ENCODE peak calls at places on chromosome 20, in ten cellular contexts. A is left kidney; G is cerebellar nuclear complex; K is NCI-H1436 treated with DMSO at 0.1 percent for 48 hours; M is posterior cingulate gyrus; P is AG10803; Z is GM12865; Q is upper lobe of right lung; J is T-helper 17 cell; F is stimulated activated CD4-positive, alpha-beta T cell treated with anti-CD3 and anti-CD28 coated beads, Interleukin-1b, Interleukin-23, amount 100 ng/mL, for 4 hours. Y is an unnamed sample.

GRCh38 chr20:5531318-5532081 is 214.7 kb upstream of the PROKR2 start:
- DNase-seq in M (no peak), J (no peak), P (peak; percentile 72), K (no peak), Q (no peak), Z (no peak), G (no peak), A (no peak), F (no peak), Y (no peak)

GRCh38 chr20:50186151-50186885 is 4.3 kb upstream of the CEBPB start:
- DNase-seq in A (peak; percentile 90), P (peak; percentile 75), J (peak; percentile 81), F (peak; percentile 92), G (peak; percentile 35), K (no peak), Q (peak; percentile 92), Z (peak; percentile 80), M (peak; percentile 86), Y (peak; percentile 87)

GRCh38 chr20:49497217-49497560 is 14.7 kb upstream of the KCNB1 start:
- DNase-seq in K (no peak), F (no peak), A (no peak), J (no peak), G (no peak), Q (no peak), P (no peak), M (no peak), Z (no peak), Y (no peak)

GRCh38 chr20:23161968-23162696 is 76.0 kb upstream of the CD93 start:
- DNase-seq in A (peak; percentile 66), P (no peak), F (no peak), M (no peak), K (peak; percentile 41), G (no peak), Q (peak; percentile 89), Z (peak; percentile 78), J (no peak), Y (peak; percentile 82)

GRCh38 chr20:63280929-63281545 is 8.4 kb downstream of the ARFGAP1 start:
- DNase-seq in G (no peak), K (no peak), J (no peak), F (no peak), A (peak; percentile 30), M (no peak), Z (no peak), P (no peak), Q (no peak), Y (no peak)

GRCh38 chr20:555933-556332 is 12.3 kb upstream of the CSNK2A1 start:
- DNase-seq in P (no peak), A (no peak), M (no peak), Z (no peak), G (no peak), J (no peak), F (no peak), Q (no peak), K (no peak), Y (no peak)

GRCh38 chr20:53829086-53829703 is 235.6 kb upstream of the ZNF217 start:
- DNase-seq in Z (peak; percentile 49), Q (no peak), P (peak; percentile 98), J (no peak), M (no peak), A (peak; percentile 30), F (no peak), K (no peak), G (no peak), Y (no peak)

GRCh38 chr20:52965380-52965779 is 6.8 kb upstream of the TSHZ2 start:
- DNase-seq in M (no peak), Z (no peak), A (no peak), J (no peak), G (no peak), P (no peak), F (no peak), K (no peak), Q (no peak), Y (no peak)

GRCh38 chr20:2889209-2889608 is 15.9 kb downstream of the PTPRA start:
- DNase-seq in M (no peak), F (no peak), A (no peak), J (no peak), G (no peak), P (no peak), Q (no peak), Z (no peak), K (no peak), Y (no peak)

GRCh38 chr20:40286991-40287531 is 402.0 kb downstream of the MAFB start:
- DNase-seq in Q (peak; percentile 84), F (no peak), K (no peak), Z (no peak), P (no peak), G (no peak), M (peak; percentile 24), J (no peak), A (peak; percentile 46), Y (no peak)

GRCh38 chr20:61125076-61125475 is 127.0 kb upstream of the CDH4 start:
- DNase-seq in F (no peak), G (no peak), A (no peak), P (no peak), M (no peak), K (no peak), J (no peak), Q (peak; percentile 35), Z (no peak), Y (no peak)

GRCh38 chr20:32973077-32973717 is 31.0 kb downstream of the SUN5 start:
- DNase-seq in F (no peak), Z (no peak), G (no peak), K (no peak), J (no peak), A (no peak), P (no peak), Q (no peak), M (no peak), Y (no peak)

GRCh38 chr20:1657556-1658334 is at the start of gene SIRPG:
- DNase-seq in F (no peak), P (no peak), M (no peak), G (no peak), Q (no peak), Z (no peak), K (no peak), A (no peak), J (no peak), Y (no peak)

GRCh38 chr20:51183443-51183842 is 160.5 kb upstream of the KCNG1 start:
- DNase-seq in M (no peak), J (no peak), A (no peak), K (no peak), F (no peak), Z (no peak), G (no peak), P (peak; percentile 62), Q (no peak), Y (no peak)

GRCh38 chr20:50335105-50335504 is 144.5 kb downstream of the CEBPB start:
- DNase-seq in G (no peak), M (no peak), K (no peak), J (no peak), P (peak; percentile 39), A (peak; percentile 86), F (no peak), Q (no peak), Z (peak; percentile 56), Y (no peak)

GRCh38 chr20:9072741-9073310 is 3.9 kb downstream of the PLCB4 start:
- DNase-seq in J (no peak), K (no peak), M (no peak), P (no peak), F (no peak), G (no peak), Q (no peak), A (no peak), Z (no peak), Y (no peak)

GRCh38 chr20:16810216-16810615 is 62.1 kb downstream of the OTOR start:
- DNase-seq in P (peak; percentile 10), J (no peak), K (no peak), F (no peak), A (no peak), M (no peak), Q (no peak), G (no peak), Z (no peak), Y (no peak)

GRCh38 chr20:37373020-37373592 is 27.2 kb downstream of the SRC start:
- DNase-seq in F (no peak), M (no peak), P (no peak), J (no peak), G (no peak), Q (peak; percentile 6), A (no peak), K (no peak), Z (no peak), Y (no peak)

GRCh38 chr20:20695250-20695816 is 17.1 kb downstream of the RALGAPA2 start:
- DNase-seq in A (no peak), J (no peak), Z (no peak), P (no peak), K (no peak), M (no peak), G (no peak), F (no peak), Q (no peak), Y (no peak)

GRCh38 chr20:3980260-3981131 is 34.9 kb downstream of the RNF24 start:
- DNase-seq in K (no peak), A (peak; percentile 5), Z (peak; percentile 29), M (no peak), F (peak; percentile 15), J (no peak), Q (no peak), P (peak; percentile 58), G (no peak), Y (no peak)

GRCh38 chr20:32823737-32824588 is 4.2 kb downstream of the MAPRE1 start:
- DNase-seq in A (no peak), M (no peak), Q (no peak), Z (no peak), J (no peak), F (no peak), P (peak; percentile 67), G (no peak), K (no peak), Y (no peak)

GRCh38 chr20:51749674-51750036 is 18.5 kb downstream of the ATP9A start:
- DNase-seq in G (no peak), K (no peak), A (no peak), Q (no peak), P (peak; percentile 43), Z (no peak), F (no peak), J (no peak), M (no peak), Y (no peak)

GRCh38 chr20:37276494-37277252 is 12.8 kb upstream of the MANBAL start:
- DNase-seq in F (no peak), K (no peak), A (peak; percentile 88), M (no peak), G (no peak), J (no peak), P (peak; percentile 76), Q (no peak), Z (peak; percentile 81), Y (peak; percentile 83)

GRCh38 chr20:21767739-21768223 is 62.3 kb downstream of the PAX1 start:
- DNase-seq in P (no peak), Q (peak; percentile 63), K (no peak), F (no peak), M (no peak), G (no peak), Z (no peak), J (no peak), A (peak; percentile 70), Y (no peak)

GRCh38 chr20:62174870-62175624 is 7.8 kb upstream of the MTG2 start:
- DNase-seq in Q (no peak), J (no peak), M (no peak), K (no peak), P (no peak), G (no peak), A (no peak), F (no peak), Z (no peak), Y (no peak)

GRCh38 chr20:9302073-9302425 is 212.3 kb upstream of the LAMP5 start:
- DNase-seq in M (no peak), Z (no peak), P (no peak), K (no peak), A (no peak), F (no peak), Q (no peak), G (no peak), J (no peak), Y (no peak)

GRCh38 chr20:55514498-55514897 is 490.8 kb downstream of the CBLN4 start:
- DNase-seq in A (peak; percentile 39), M (no peak), Z (no peak), F (no peak), Q (no peak), P (no peak), G (no peak), J (no peak), K (no peak), Y (no peak)

GRCh38 chr20:44692932-44693476 is 22.2 kb upstream of the CCN5 start:
- DNase-seq in G (no peak), K (no peak), J (no peak), F (no peak), M (no peak), Q (no peak), A (no peak), Z (no peak), P (peak; percentile 97), Y (no peak)